ENCODE peak calls at places on chromosomes 1 and 21, in five cellular contexts. One of them, this sample, is unnamed. For H3K27me3, the result is how much of the 10 kb centered on the place peaks cover.

GRCh38 chr1:163186910-163187309 is 15.8 kb downstream of the RGS5 start:
- DNase-seq in CD4-positive, alpha-beta memory T cell: no peak
- DNase-seq in cardiac muscle cell: no peak
- DNase-seq in neuronal stem cell: no peak
- DNase-seq in body of pancreas: no peak
- DNase-seq in this sample: no peak

GRCh38 chr1:19209439-19209989 is 552 bp downstream of the UBR4 start:
- DNase-seq in CD4-positive, alpha-beta memory T cell: peak
- DNase-seq in cardiac muscle cell: peak
- DNase-seq in neuronal stem cell: no peak
- DNase-seq in body of pancreas: peak
- DNase-seq in this sample: no peak

GRCh38 chr1:94927405-94928175 is 680 bp upstream of the CNN3 start:
- DNase-seq in CD4-positive, alpha-beta memory T cell: no peak
- DNase-seq in cardiac muscle cell: peak
- DNase-seq in neuronal stem cell: peak
- DNase-seq in body of pancreas: peak
- DNase-seq in this sample: peak

GRCh38 chr1:1341549-1342021 is 7.6 kb downstream of the DVL1 start:
- DNase-seq in CD4-positive, alpha-beta memory T cell: no peak
- DNase-seq in cardiac muscle cell: no peak
- DNase-seq in neuronal stem cell: no peak
- DNase-seq in body of pancreas: no peak
- DNase-seq in this sample: no peak

GRCh38 chr21:42988234-42988965 is 14.0 kb downstream of the PKNOX1 start:
- DNase-seq in CD4-positive, alpha-beta memory T cell: no peak
- DNase-seq in cardiac muscle cell: peak
- DNase-seq in neuronal stem cell: no peak
- DNase-seq in body of pancreas: no peak
- DNase-seq in this sample: no peak

GRCh38 chr1:241235236-241235897 is 121.6 kb downstream of the RGS7 start:
- DNase-seq in CD4-positive, alpha-beta memory T cell: no peak
- DNase-seq in cardiac muscle cell: no peak
- DNase-seq in neuronal stem cell: peak
- DNase-seq in body of pancreas: no peak
- DNase-seq in this sample: peak

GRCh38 chr1:975896-976683 is 5.8 kb downstream of the PERM1 start:
- DNase-seq in CD4-positive, alpha-beta memory T cell: peak
- DNase-seq in cardiac muscle cell: peak
- DNase-seq in neuronal stem cell: no peak
- DNase-seq in body of pancreas: peak
- DNase-seq in this sample: peak

GRCh38 chr1:201119826-201120225 is 7.2 kb downstream of the ASCL5 start:
- DNase-seq in CD4-positive, alpha-beta memory T cell: no peak
- DNase-seq in cardiac muscle cell: peak
- DNase-seq in neuronal stem cell: no peak
- DNase-seq in body of pancreas: no peak
- DNase-seq in this sample: no peak

GRCh38 chr1:167107456-167107855 is 13.6 kb downstream of the STYXL2 start:
- DNase-seq in CD4-positive, alpha-beta memory T cell: no peak
- DNase-seq in cardiac muscle cell: no peak
- DNase-seq in neuronal stem cell: no peak
- DNase-seq in body of pancreas: no peak
- DNase-seq in this sample: no peak

GRCh38 chr1:33338495-33339211 is 17.8 kb upstream of the A3GALT2 start:
- DNase-seq in CD4-positive, alpha-beta memory T cell: no peak
- DNase-seq in cardiac muscle cell: peak
- DNase-seq in neuronal stem cell: no peak
- DNase-seq in body of pancreas: peak
- DNase-seq in this sample: peak

GRCh38 chr1:7579016-7579415 is 192.1 kb upstream of the VAMP3 start:
- DNase-seq in CD4-positive, alpha-beta memory T cell: no peak
- DNase-seq in cardiac muscle cell: no peak
- DNase-seq in neuronal stem cell: no peak
- DNase-seq in body of pancreas: no peak
- DNase-seq in this sample: no peak

GRCh38 chr1:109776206-109776835 is 12.6 kb upstream of the EPS8L3 start:
- DNase-seq in CD4-positive, alpha-beta memory T cell: no peak
- DNase-seq in cardiac muscle cell: no peak
- DNase-seq in neuronal stem cell: no peak
- DNase-seq in body of pancreas: no peak
- DNase-seq in this sample: no peak

GRCh38 chr1:167554028-167554779 is 642 bp upstream of the CREG1 start:
- DNase-seq in CD4-positive, alpha-beta memory T cell: peak
- DNase-seq in cardiac muscle cell: peak
- DNase-seq in neuronal stem cell: no peak
- DNase-seq in body of pancreas: peak
- DNase-seq in this sample: no peak

GRCh38 chr21:39525129-39525528 is 73.4 kb downstream of the SH3BGR start:
- DNase-seq in CD4-positive, alpha-beta memory T cell: no peak
- DNase-seq in cardiac muscle cell: no peak
- DNase-seq in neuronal stem cell: no peak
- DNase-seq in body of pancreas: no peak
- DNase-seq in this sample: no peak

GRCh38 chr1:219381396-219381795 is 207.7 kb downstream of the LYPLAL1 start:
- DNase-seq in CD4-positive, alpha-beta memory T cell: no peak
- DNase-seq in cardiac muscle cell: no peak
- DNase-seq in neuronal stem cell: no peak
- DNase-seq in body of pancreas: no peak
- DNase-seq in this sample: no peak

GRCh38 chr1:219143735-219144134 is 29.9 kb upstream of the LYPLAL1 start:
- DNase-seq in CD4-positive, alpha-beta memory T cell: no peak
- DNase-seq in cardiac muscle cell: peak
- DNase-seq in neuronal stem cell: no peak
- DNase-seq in body of pancreas: no peak
- DNase-seq in this sample: no peak

GRCh38 chr21:42066521-42066920 is 4.6 kb upstream of the UMODL1 start:
- DNase-seq in CD4-positive, alpha-beta memory T cell: no peak
- DNase-seq in cardiac muscle cell: no peak
- DNase-seq in neuronal stem cell: no peak
- DNase-seq in body of pancreas: no peak
- DNase-seq in this sample: no peak

GRCh38 chr1:94463765-94464330 is 45.7 kb downstream of the ABCD3 start:
- DNase-seq in CD4-positive, alpha-beta memory T cell: no peak
- DNase-seq in cardiac muscle cell: peak
- DNase-seq in neuronal stem cell: no peak
- DNase-seq in body of pancreas: peak
- DNase-seq in this sample: peak

GRCh38 chr1:212667223-212668139 is 32.2 kb downstream of the BATF3 start:
- DNase-seq in CD4-positive, alpha-beta memory T cell: no peak
- DNase-seq in cardiac muscle cell: peak
- DNase-seq in neuronal stem cell: no peak
- DNase-seq in body of pancreas: no peak
- DNase-seq in this sample: no peak

GRCh38 chr1:213303286-213303685 is 252.2 kb downstream of the RPS6KC1 start:
- DNase-seq in CD4-positive, alpha-beta memory T cell: no peak
- DNase-seq in cardiac muscle cell: peak
- DNase-seq in neuronal stem cell: no peak
- DNase-seq in body of pancreas: no peak
- DNase-seq in this sample: peak

GRCh38 chr1:230705289-230706019 is 8.5 kb downstream of the AGT start:
- DNase-seq in CD4-positive, alpha-beta memory T cell: no peak
- DNase-seq in cardiac muscle cell: no peak
- DNase-seq in neuronal stem cell: no peak
- DNase-seq in body of pancreas: no peak
- DNase-seq in this sample: peak

GRCh38 chr1:111199881-111200801 is at the start of gene DENND2D:
- DNase-seq in CD4-positive, alpha-beta memory T cell: peak
- DNase-seq in cardiac muscle cell: no peak
- DNase-seq in neuronal stem cell: no peak
- DNase-seq in body of pancreas: peak
- DNase-seq in this sample: no peak

GRCh38 chr21:38136201-38136600 is 120.6 kb upstream of the KCNJ15 start:
- DNase-seq in CD4-positive, alpha-beta memory T cell: no peak
- DNase-seq in cardiac muscle cell: peak
- DNase-seq in neuronal stem cell: no peak
- DNase-seq in body of pancreas: no peak
- DNase-seq in this sample: no peak

GRCh38 chr1:246583448-246584185 is 17.4 kb downstream of the CNST start:
- DNase-seq in CD4-positive, alpha-beta memory T cell: no peak
- DNase-seq in cardiac muscle cell: peak
- DNase-seq in neuronal stem cell: no peak
- DNase-seq in body of pancreas: peak
- DNase-seq in this sample: no peak

GRCh38 chr1:86018311-86018923 is 138.2 kb downstream of the COL24A1 start:
- DNase-seq in CD4-positive, alpha-beta memory T cell: no peak
- DNase-seq in cardiac muscle cell: peak
- DNase-seq in neuronal stem cell: peak
- DNase-seq in body of pancreas: peak
- DNase-seq in this sample: peak

GRCh38 chr1:32539584-32540571 is 651 bp downstream of the ZBTB8A start:
- DNase-seq in CD4-positive, alpha-beta memory T cell: no peak
- DNase-seq in cardiac muscle cell: peak
- DNase-seq in neuronal stem cell: peak
- DNase-seq in body of pancreas: peak
- DNase-seq in this sample: peak

GRCh38 chr1:89757532-89757931 is 63.3 kb upstream of the LRRC8D start:
- DNase-seq in CD4-positive, alpha-beta memory T cell: peak
- DNase-seq in cardiac muscle cell: peak
- DNase-seq in neuronal stem cell: no peak
- DNase-seq in body of pancreas: no peak
- DNase-seq in this sample: no peak

GRCh38 chr21:29578306-29578705 is 279.6 kb downstream of the BACH1 start:
- DNase-seq in CD4-positive, alpha-beta memory T cell: no peak
- DNase-seq in cardiac muscle cell: no peak
- DNase-seq in neuronal stem cell: no peak
- DNase-seq in body of pancreas: no peak
- DNase-seq in this sample: no peak

GRCh38 chr21:45110873-45111624 is 36.7 kb downstream of the ADARB1 start:
- DNase-seq in CD4-positive, alpha-beta memory T cell: no peak
- DNase-seq in cardiac muscle cell: no peak
- DNase-seq in neuronal stem cell: no peak
- DNase-seq in body of pancreas: no peak
- DNase-seq in this sample: no peak

GRCh38 chr1:226577401-226578180 is 29.0 kb downstream of the STUM start:
- DNase-seq in CD4-positive, alpha-beta memory T cell: no peak
- DNase-seq in cardiac muscle cell: no peak
- DNase-seq in neuronal stem cell: peak
- DNase-seq in body of pancreas: no peak
- DNase-seq in this sample: peak
- H3K4me3 ChIP-seq in CD4-positive, alpha-beta memory T cell: no peak
- H3K4me3 ChIP-seq in cardiac muscle cell: no peak
- H3K4me3 ChIP-seq in neuronal stem cell: peak
- H3K4me3 ChIP-seq in body of pancreas: no peak
- H3K4me3 ChIP-seq in this sample: no peak

GRCh38 chr1:223727541-223727940 is 15.2 kb downstream of the CAPN2 start:
- DNase-seq in CD4-positive, alpha-beta memory T cell: no peak
- DNase-seq in cardiac muscle cell: peak
- DNase-seq in neuronal stem cell: no peak
- DNase-seq in body of pancreas: no peak
- DNase-seq in this sample: peak

GRCh38 chr1:223726380-223727001 is 14.2 kb downstream of the CAPN2 start:
- DNase-seq in CD4-positive, alpha-beta memory T cell: peak
- DNase-seq in cardiac muscle cell: peak
- DNase-seq in neuronal stem cell: no peak
- DNase-seq in body of pancreas: no peak
- DNase-seq in this sample: peak

GRCh38 chr1:223723351-223723904 is 11.1 kb downstream of the CAPN2 start:
- DNase-seq in CD4-positive, alpha-beta memory T cell: no peak
- DNase-seq in cardiac muscle cell: no peak
- DNase-seq in neuronal stem cell: no peak
- DNase-seq in body of pancreas: no peak
- DNase-seq in this sample: no peak

GRCh38 chr1:223724376-223724775 is 12.0 kb downstream of the CAPN2 start:
- DNase-seq in CD4-positive, alpha-beta memory T cell: no peak
- DNase-seq in cardiac muscle cell: no peak
- DNase-seq in neuronal stem cell: no peak
- DNase-seq in body of pancreas: no peak
- DNase-seq in this sample: no peak

GRCh38 chr1:223725578-223725977 is 13.2 kb downstream of the CAPN2 start:
- DNase-seq in CD4-positive, alpha-beta memory T cell: no peak
- DNase-seq in cardiac muscle cell: no peak
- DNase-seq in neuronal stem cell: no peak
- DNase-seq in body of pancreas: no peak
- DNase-seq in this sample: no peak
- H3K27me3 ChIP-seq in CD4-positive, alpha-beta memory T cell: under half
- H3K27me3 ChIP-seq in cardiac muscle cell: under half
- H3K27me3 ChIP-seq in neuronal stem cell: under half
- H3K27me3 ChIP-seq in body of pancreas: under half
- H3K27me3 ChIP-seq in this sample: under half

GRCh38 chr1:220751130-220751529 is 3.0 kb downstream of the MTARC2 start:
- DNase-seq in CD4-positive, alpha-beta memory T cell: no peak
- DNase-seq in cardiac muscle cell: no peak
- DNase-seq in neuronal stem cell: no peak
- DNase-seq in body of pancreas: peak
- DNase-seq in this sample: no peak

GRCh38 chr1:220747426-220748090 is 564 bp upstream of the MTARC2 start:
- DNase-seq in CD4-positive, alpha-beta memory T cell: no peak
- DNase-seq in cardiac muscle cell: no peak
- DNase-seq in neuronal stem cell: no peak
- DNase-seq in body of pancreas: no peak
- DNase-seq in this sample: peak

GRCh38 chr1:220748091-220748934 is at the start of gene MTARC2:
- DNase-seq in CD4-positive, alpha-beta memory T cell: no peak
- DNase-seq in cardiac muscle cell: peak
- DNase-seq in neuronal stem cell: peak
- DNase-seq in body of pancreas: peak
- DNase-seq in this sample: peak

GRCh38 chr1:220755316-220755715 is 7.2 kb downstream of the MTARC2 start:
- DNase-seq in CD4-positive, alpha-beta memory T cell: no peak
- DNase-seq in cardiac muscle cell: no peak
- DNase-seq in neuronal stem cell: no peak
- DNase-seq in body of pancreas: no peak
- DNase-seq in this sample: no peak

GRCh38 chr1:220750126-220750525 is 2.0 kb downstream of the MTARC2 start:
- DNase-seq in CD4-positive, alpha-beta memory T cell: no peak
- DNase-seq in cardiac muscle cell: peak
- DNase-seq in neuronal stem cell: no peak
- DNase-seq in body of pancreas: no peak
- DNase-seq in this sample: no peak
- H3K4me3 ChIP-seq in CD4-positive, alpha-beta memory T cell: no peak
- H3K4me3 ChIP-seq in cardiac muscle cell: no peak
- H3K4me3 ChIP-seq in neuronal stem cell: no peak
- H3K4me3 ChIP-seq in body of pancreas: no peak
- H3K4me3 ChIP-seq in this sample: no peak

GRCh38 chr1:47231314-47232186 is 475 bp downstream of the TAL1 start:
- DNase-seq in CD4-positive, alpha-beta memory T cell: no peak
- DNase-seq in cardiac muscle cell: peak
- DNase-seq in neuronal stem cell: no peak
- DNase-seq in body of pancreas: no peak
- DNase-seq in this sample: peak
- H3K27me3 ChIP-seq in CD4-positive, alpha-beta memory T cell: half or more
- H3K27me3 ChIP-seq in cardiac muscle cell: half or more
- H3K27me3 ChIP-seq in neuronal stem cell: half or more
- H3K27me3 ChIP-seq in body of pancreas: under half
- H3K27me3 ChIP-seq in this sample: half or more

DNA sequence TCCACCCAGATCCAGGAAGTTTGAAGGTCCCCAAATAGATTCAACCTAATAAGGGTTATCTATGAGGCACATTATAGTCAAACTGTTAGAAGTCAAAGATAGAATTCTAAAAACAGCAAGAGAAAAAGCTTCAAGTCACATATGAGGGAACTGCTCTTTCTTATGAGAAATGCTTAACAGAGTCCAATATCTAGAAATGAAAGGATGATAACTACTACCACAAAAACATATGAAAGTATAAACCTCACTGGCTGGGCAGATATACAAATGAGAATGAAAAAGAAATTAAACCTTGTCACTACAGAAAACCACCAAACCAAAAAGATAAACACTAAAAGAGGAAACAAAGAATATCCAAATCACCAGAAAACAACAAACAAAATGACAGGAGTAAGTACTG is 201.8 kb downstream of the KCNH1 start:
- DNase-seq in CD4-positive, alpha-beta memory T cell: no peak
- DNase-seq in cardiac muscle cell: no peak
- DNase-seq in neuronal stem cell: no peak
- DNase-seq in body of pancreas: no peak
- DNase-seq in this sample: no peak
- H3K4me3 ChIP-seq in CD4-positive, alpha-beta memory T cell: no peak
- H3K4me3 ChIP-seq in cardiac muscle cell: no peak
- H3K4me3 ChIP-seq in neuronal stem cell: no peak
- H3K4me3 ChIP-seq in body of pancreas: no peak
- H3K4me3 ChIP-seq in this sample: no peak

This sample was measured in H7.